ENCODE peak calls at places on chromosomes 2 and 18, in four cellular contexts. T, R, D and M are unnamed samples.

GRCh38 chr2:168315331-168316072 is 68.1 kb upstream of the STK39 start:
- DNase-seq in T (no peak), D (no peak), R (no peak), M (no peak)

GRCh38 chr2:27702302-27702701 is 38.6 kb downstream of the SLC4A1AP start:
- DNase-seq in R (no peak), T (no peak), D (no peak), M (no peak)

GRCh38 chr2:86011449-86011941 is 94.2 kb downstream of the POLR1A start:
- DNase-seq in R (no peak), D (peak; percentile 60), T (no peak), M (no peak)

GRCh38 chr2:205161156-205161555 is 521.1 kb upstream of the NRP2 start:
- DNase-seq in D (no peak), R (no peak), T (no peak), M (no peak)

GRCh38 chr2:208983476-208983875 is 440.4 kb upstream of the MAP2 start:
- DNase-seq in D (no peak), T (no peak), R (peak; percentile 12), M (no peak)

GRCh38 chr2:226761195-226761583 is 38.4 kb downstream of the IRS1 start:
- DNase-seq in D (no peak), T (no peak), R (no peak), M (no peak)

GRCh38 chr2:36006444-36006843 is 349.1 kb upstream of the CRIM1 start:
- DNase-seq in D (no peak), R (no peak), T (no peak), M (no peak)

GRCh38 chr2:77434880-77435279 is 87.3 kb downstream of the LRRTM4 start:
- DNase-seq in D (no peak), R (no peak), T (no peak), M (no peak)

GRCh38 chr2:68594674-68595492 is 48.5 kb upstream of the PROKR1 start:
- DNase-seq in T (no peak), D (peak; percentile 46), R (peak; percentile 47), M (peak; percentile 9)

GRCh38 chr2:58976374-58977055 is 735.4 kb upstream of the FANCL start:
- DNase-seq in R (no peak), D (no peak), T (no peak), M (no peak)

GRCh38 chr2:14285812-14286211 is 346.7 kb upstream of the LRATD1 start:
- DNase-seq in D (no peak), T (no peak), R (no peak), M (no peak)

GRCh38 chr2:235394278-235394828 is 99.5 kb upstream of the AGAP1 start:
- DNase-seq in D (no peak), R (no peak), T (no peak), M (peak; percentile 66)

GRCh38 chr2:230875347-230876315 is 10.9 kb downstream of the ITM2C start:
- DNase-seq in R (no peak), D (no peak), T (no peak), M (no peak)

GRCh38 chr2:84851876-84852275 is 29.0 kb downstream of the TRABD2A start:
- DNase-seq in T (no peak), D (no peak), R (no peak), M (no peak)

GRCh38 chr2:197310940-197311485 is 433 bp upstream of the ANKRD44 start:
- DNase-seq in R (no peak), D (no peak), T (peak; percentile 22), M (no peak)

GRCh38 chr2:197309369-197310231 is 980 bp downstream of the ANKRD44 start:
- DNase-seq in D (peak; percentile 43), R (peak; percentile 49), T (peak; percentile 19), M (no peak)

GRCh38 chr2:197308635-197309368 is 1.8 kb downstream of the ANKRD44 start:
- DNase-seq in R (no peak), D (no peak), T (no peak), M (no peak)

GRCh38 chr2:197311521-197312033 is 997 bp upstream of the ANKRD44 start:
- DNase-seq in R (no peak), T (no peak), D (no peak), M (no peak)

DNA sequence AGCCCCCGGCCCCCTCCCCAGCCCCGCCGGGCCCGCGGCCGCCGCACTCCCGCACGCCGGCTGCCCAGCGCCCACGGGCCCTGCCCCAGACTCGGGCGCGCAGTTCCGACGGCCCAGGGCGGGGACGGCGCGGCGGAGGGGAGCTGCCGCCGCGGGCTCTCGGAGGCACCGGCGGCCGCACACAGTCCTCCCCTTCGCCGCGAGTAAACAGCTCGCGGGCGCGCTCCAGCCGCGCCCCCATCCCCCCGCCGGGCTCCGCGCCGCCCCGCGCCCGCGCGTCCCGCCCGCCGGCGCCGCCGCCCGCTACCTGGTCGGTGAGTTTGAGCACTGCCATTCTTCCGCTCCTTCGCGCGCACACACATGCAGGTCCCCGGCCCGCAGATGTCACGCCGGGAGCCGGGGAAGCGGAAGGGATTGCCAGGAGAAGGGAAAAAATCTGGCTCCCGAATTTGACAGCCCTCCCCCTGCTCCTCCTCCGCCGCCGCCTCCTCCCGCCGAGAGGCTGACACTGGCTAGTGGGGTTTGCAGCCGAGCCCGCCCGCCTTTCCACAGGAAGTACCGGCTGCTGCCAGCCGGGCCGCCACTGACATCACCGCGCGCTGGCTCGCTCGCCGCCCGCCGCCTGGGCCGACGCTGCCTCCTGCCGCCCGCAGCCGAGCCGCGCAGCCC is at the start of gene ANKRD44:
- DNase-seq in T (peak; percentile 80), D (peak; percentile 90), R (peak; percentile 93), M (peak; percentile 91)
- TF ChIP-seq POLR2A in T (no peak), D (peak; percentile 65), R (peak; percentile 87), M (peak; percentile 35)

GRCh38 chr18:9614401-9615279 is at the start of gene PPP4R1:
- DNase-seq in T (peak; percentile 66), D (peak; percentile 81), R (peak; percentile 86), M (peak; percentile 49)
- TF ChIP-seq POLR2A in T (no peak), D (no peak), R (peak; percentile 68), M (peak; percentile 37)

GRCh38 chr2:139686205-139686604 is 906.0 kb upstream of the NXPH2 start:
- DNase-seq in T (no peak), D (no peak), R (no peak), M (no peak)

GRCh38 chr2:139685590-139685989 is 905.4 kb upstream of the NXPH2 start:
- DNase-seq in T (no peak), D (no peak), R (no peak), M (no peak)

DNA sequence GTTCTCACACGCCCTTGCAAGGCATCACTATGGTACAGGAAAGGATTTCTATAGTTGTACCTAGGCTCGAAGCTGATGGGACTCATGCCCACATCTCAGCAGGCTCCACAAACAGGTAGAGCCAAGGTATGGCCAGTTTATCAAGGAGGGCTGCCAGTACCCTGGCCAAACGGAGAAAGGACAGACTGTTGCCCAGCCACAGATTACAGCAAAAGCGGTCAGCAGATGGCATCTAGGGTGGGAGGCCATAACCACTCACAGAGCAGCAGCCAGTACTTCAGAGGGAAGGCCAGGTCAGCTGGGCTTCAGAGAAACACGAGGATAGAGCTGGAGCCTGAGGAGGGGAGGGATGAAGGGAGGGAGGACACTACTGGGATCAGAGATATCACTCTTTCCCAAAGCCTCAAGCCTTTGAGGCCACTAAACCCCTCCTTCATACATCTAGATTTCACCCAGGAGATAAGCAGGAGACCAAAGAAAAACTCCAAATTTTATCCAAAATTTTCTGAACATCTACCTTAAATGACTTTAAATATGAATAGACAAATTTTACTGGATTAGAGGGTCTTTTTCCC is 904.2 kb upstream of the NXPH2 start:
- DNase-seq in D (no peak), R (no peak), T (no peak), M (no peak)
- TF ChIP-seq POLR2A in D (no peak), R (no peak), T (no peak), M (no peak)

DNA sequence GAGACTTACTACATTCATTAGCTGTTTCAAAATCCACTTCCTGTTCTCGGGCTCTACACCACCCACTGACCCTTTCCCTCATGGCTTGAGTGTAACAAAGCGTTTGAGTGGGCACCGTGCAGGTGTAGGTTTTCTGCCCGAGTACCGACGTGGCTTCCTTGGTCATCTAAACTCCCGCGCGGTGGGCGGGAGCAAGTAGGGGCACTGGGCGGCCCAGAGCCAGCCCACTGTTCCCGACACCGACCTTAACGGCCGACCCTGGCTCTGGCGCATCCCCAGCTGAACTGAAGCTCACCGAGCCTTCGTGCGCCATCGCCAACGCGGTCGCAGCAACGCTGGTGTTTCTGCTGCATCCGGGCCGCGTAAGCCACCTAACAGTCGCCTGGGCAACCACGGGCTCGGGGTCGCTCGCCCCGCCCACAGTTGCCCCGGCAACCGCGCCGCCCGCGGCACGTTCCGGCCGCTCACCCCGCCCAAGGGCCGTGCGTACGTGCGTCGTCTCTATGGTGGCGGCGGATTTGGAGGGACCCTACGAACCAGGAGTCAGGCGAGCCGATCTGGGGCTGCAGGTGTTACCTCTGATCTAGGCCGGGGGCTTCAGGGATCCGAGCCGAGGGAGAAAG is at the start of the genes C2orf81 and WDR54:
- DNase-seq in R (peak; percentile 89), T (peak; percentile 67), D (peak; percentile 91), M (peak; percentile 96)
- TF ChIP-seq POLR2A in R (peak; percentile 57), T (no peak), D (peak; percentile 43), M (peak; percentile 85)